ENCODE peak calls at places on chromosomes 3 and 15, in nine cellular contexts. One of them, this sample, is unnamed.

GRCh38 chr3:133383175-133383574 is 16.7 kb upstream of the BFSP2 start:
- DNase-seq in stimulated activated CD4-positive, alpha-beta T cell treated with anti-CD3 and anti-CD28 coated beads, Interleukin-2, amount 100 ng/mL, for 48 hours: no peak
- DNase-seq in natural killer cell: no peak
- DNase-seq in renal cortical epithelial cell: peak
- DNase-seq in NCI-H460: no peak
- DNase-seq in non-pigmented ciliary epithelial cell: no peak
- DNase-seq in stimulated activated CD8-positive, alpha-beta memory T cell treated with anti-CD3 and anti-CD28 coated beads, Interleukin-2, amount 100 ng/mL, for 48 hours: no peak
- DNase-seq in caudate nucleus: no peak
- DNase-seq in adrenal gland: no peak
- DNase-seq in this sample: no peak

GRCh38 chr3:101925564-101925963 is 76.2 kb downstream of the NFKBIZ start:
- DNase-seq in stimulated activated CD4-positive, alpha-beta T cell treated with anti-CD3 and anti-CD28 coated beads, Interleukin-2, amount 100 ng/mL, for 48 hours: no peak
- DNase-seq in natural killer cell: no peak
- DNase-seq in renal cortical epithelial cell: no peak
- DNase-seq in NCI-H460: peak
- DNase-seq in non-pigmented ciliary epithelial cell: no peak
- DNase-seq in stimulated activated CD8-positive, alpha-beta memory T cell treated with anti-CD3 and anti-CD28 coated beads, Interleukin-2, amount 100 ng/mL, for 48 hours: no peak
- DNase-seq in caudate nucleus: no peak
- DNase-seq in adrenal gland: no peak
- DNase-seq in this sample: no peak

GRCh38 chr15:66835558-66835878 is 133.5 kb downstream of the SMAD6 start:
- DNase-seq in stimulated activated CD4-positive, alpha-beta T cell treated with anti-CD3 and anti-CD28 coated beads, Interleukin-2, amount 100 ng/mL, for 48 hours: no peak
- DNase-seq in natural killer cell: no peak
- DNase-seq in renal cortical epithelial cell: no peak
- DNase-seq in NCI-H460: no peak
- DNase-seq in non-pigmented ciliary epithelial cell: no peak
- DNase-seq in stimulated activated CD8-positive, alpha-beta memory T cell treated with anti-CD3 and anti-CD28 coated beads, Interleukin-2, amount 100 ng/mL, for 48 hours: no peak
- DNase-seq in caudate nucleus: no peak
- DNase-seq in adrenal gland: no peak
- DNase-seq in this sample: no peak

GRCh38 chr3:12288466-12289129 is at the start of gene PPARG:
- DNase-seq in stimulated activated CD4-positive, alpha-beta T cell treated with anti-CD3 and anti-CD28 coated beads, Interleukin-2, amount 100 ng/mL, for 48 hours: no peak
- DNase-seq in natural killer cell: no peak
- DNase-seq in renal cortical epithelial cell: peak
- DNase-seq in NCI-H460: no peak
- DNase-seq in non-pigmented ciliary epithelial cell: no peak
- DNase-seq in stimulated activated CD8-positive, alpha-beta memory T cell treated with anti-CD3 and anti-CD28 coated beads, Interleukin-2, amount 100 ng/mL, for 48 hours: no peak
- DNase-seq in caudate nucleus: no peak
- DNase-seq in adrenal gland: peak
- DNase-seq in this sample: peak

GRCh38 chr3:55532806-55533205 is 45.7 kb upstream of the WNT5A start:
- DNase-seq in stimulated activated CD4-positive, alpha-beta T cell treated with anti-CD3 and anti-CD28 coated beads, Interleukin-2, amount 100 ng/mL, for 48 hours: no peak
- DNase-seq in natural killer cell: no peak
- DNase-seq in renal cortical epithelial cell: no peak
- DNase-seq in NCI-H460: no peak
- DNase-seq in non-pigmented ciliary epithelial cell: no peak
- DNase-seq in stimulated activated CD8-positive, alpha-beta memory T cell treated with anti-CD3 and anti-CD28 coated beads, Interleukin-2, amount 100 ng/mL, for 48 hours: no peak
- DNase-seq in caudate nucleus: no peak
- DNase-seq in adrenal gland: no peak
- DNase-seq in this sample: no peak

GRCh38 chr15:101013769-101014223 is 94.6 kb downstream of the LRRK1 start:
- DNase-seq in stimulated activated CD4-positive, alpha-beta T cell treated with anti-CD3 and anti-CD28 coated beads, Interleukin-2, amount 100 ng/mL, for 48 hours: no peak
- DNase-seq in natural killer cell: no peak
- DNase-seq in renal cortical epithelial cell: no peak
- DNase-seq in NCI-H460: no peak
- DNase-seq in non-pigmented ciliary epithelial cell: no peak
- DNase-seq in stimulated activated CD8-positive, alpha-beta memory T cell treated with anti-CD3 and anti-CD28 coated beads, Interleukin-2, amount 100 ng/mL, for 48 hours: no peak
- DNase-seq in caudate nucleus: no peak
- DNase-seq in adrenal gland: no peak
- DNase-seq in this sample: no peak

GRCh38 chr3:9934235-9934621 is 594 bp downstream of the CRELD1 start:
- DNase-seq in stimulated activated CD4-positive, alpha-beta T cell treated with anti-CD3 and anti-CD28 coated beads, Interleukin-2, amount 100 ng/mL, for 48 hours: no peak
- DNase-seq in natural killer cell: no peak
- DNase-seq in renal cortical epithelial cell: no peak
- DNase-seq in NCI-H460: no peak
- DNase-seq in non-pigmented ciliary epithelial cell: no peak
- DNase-seq in stimulated activated CD8-positive, alpha-beta memory T cell treated with anti-CD3 and anti-CD28 coated beads, Interleukin-2, amount 100 ng/mL, for 48 hours: no peak
- DNase-seq in caudate nucleus: no peak
- DNase-seq in adrenal gland: no peak
- DNase-seq in this sample: no peak

GRCh38 chr3:123818921-123819429 is 65.2 kb downstream of the MYLK start:
- DNase-seq in stimulated activated CD4-positive, alpha-beta T cell treated with anti-CD3 and anti-CD28 coated beads, Interleukin-2, amount 100 ng/mL, for 48 hours: no peak
- DNase-seq in natural killer cell: no peak
- DNase-seq in renal cortical epithelial cell: peak
- DNase-seq in NCI-H460: no peak
- DNase-seq in non-pigmented ciliary epithelial cell: no peak
- DNase-seq in stimulated activated CD8-positive, alpha-beta memory T cell treated with anti-CD3 and anti-CD28 coated beads, Interleukin-2, amount 100 ng/mL, for 48 hours: no peak
- DNase-seq in caudate nucleus: no peak
- DNase-seq in adrenal gland: no peak
- DNase-seq in this sample: no peak

GRCh38 chr15:66733976-66734375 is 31.9 kb downstream of the SMAD6 start:
- DNase-seq in stimulated activated CD4-positive, alpha-beta T cell treated with anti-CD3 and anti-CD28 coated beads, Interleukin-2, amount 100 ng/mL, for 48 hours: no peak
- DNase-seq in natural killer cell: no peak
- DNase-seq in renal cortical epithelial cell: no peak
- DNase-seq in NCI-H460: no peak
- DNase-seq in non-pigmented ciliary epithelial cell: no peak
- DNase-seq in stimulated activated CD8-positive, alpha-beta memory T cell treated with anti-CD3 and anti-CD28 coated beads, Interleukin-2, amount 100 ng/mL, for 48 hours: no peak
- DNase-seq in caudate nucleus: no peak
- DNase-seq in adrenal gland: no peak
- DNase-seq in this sample: no peak

GRCh38 chr3:171374260-171374659 is 85.9 kb downstream of the TNIK start:
- DNase-seq in stimulated activated CD4-positive, alpha-beta T cell treated with anti-CD3 and anti-CD28 coated beads, Interleukin-2, amount 100 ng/mL, for 48 hours: no peak
- DNase-seq in natural killer cell: no peak
- DNase-seq in renal cortical epithelial cell: no peak
- DNase-seq in NCI-H460: no peak
- DNase-seq in non-pigmented ciliary epithelial cell: no peak
- DNase-seq in stimulated activated CD8-positive, alpha-beta memory T cell treated with anti-CD3 and anti-CD28 coated beads, Interleukin-2, amount 100 ng/mL, for 48 hours: no peak
- DNase-seq in caudate nucleus: no peak
- DNase-seq in adrenal gland: no peak
- DNase-seq in this sample: no peak

GRCh38 chr15:35206060-35206675 is 121.1 kb upstream of the NANOGP8 start:
- DNase-seq in stimulated activated CD4-positive, alpha-beta T cell treated with anti-CD3 and anti-CD28 coated beads, Interleukin-2, amount 100 ng/mL, for 48 hours: no peak
- DNase-seq in natural killer cell: no peak
- DNase-seq in renal cortical epithelial cell: no peak
- DNase-seq in NCI-H460: peak
- DNase-seq in non-pigmented ciliary epithelial cell: no peak
- DNase-seq in stimulated activated CD8-positive, alpha-beta memory T cell treated with anti-CD3 and anti-CD28 coated beads, Interleukin-2, amount 100 ng/mL, for 48 hours: no peak
- DNase-seq in caudate nucleus: no peak
- DNase-seq in adrenal gland: no peak
- DNase-seq in this sample: no peak

GRCh38 chr15:55823699-55824098 is 80.7 kb upstream of the PRTG start:
- DNase-seq in stimulated activated CD4-positive, alpha-beta T cell treated with anti-CD3 and anti-CD28 coated beads, Interleukin-2, amount 100 ng/mL, for 48 hours: no peak
- DNase-seq in natural killer cell: no peak
- DNase-seq in renal cortical epithelial cell: no peak
- DNase-seq in NCI-H460: no peak
- DNase-seq in non-pigmented ciliary epithelial cell: no peak
- DNase-seq in stimulated activated CD8-positive, alpha-beta memory T cell treated with anti-CD3 and anti-CD28 coated beads, Interleukin-2, amount 100 ng/mL, for 48 hours: no peak
- DNase-seq in caudate nucleus: no peak
- DNase-seq in adrenal gland: no peak
- DNase-seq in this sample: peak

GRCh38 chr3:44596631-44597030 is 11.9 kb downstream of the ZNF660 start:
- DNase-seq in stimulated activated CD4-positive, alpha-beta T cell treated with anti-CD3 and anti-CD28 coated beads, Interleukin-2, amount 100 ng/mL, for 48 hours: no peak
- DNase-seq in natural killer cell: no peak
- DNase-seq in renal cortical epithelial cell: no peak
- DNase-seq in NCI-H460: no peak
- DNase-seq in non-pigmented ciliary epithelial cell: no peak
- DNase-seq in stimulated activated CD8-positive, alpha-beta memory T cell treated with anti-CD3 and anti-CD28 coated beads, Interleukin-2, amount 100 ng/mL, for 48 hours: no peak
- DNase-seq in caudate nucleus: no peak
- DNase-seq in adrenal gland: no peak
- DNase-seq in this sample: no peak

GRCh38 chr3:125069968-125070745 is 14.4 kb upstream of the HEG1 start:
- DNase-seq in stimulated activated CD4-positive, alpha-beta T cell treated with anti-CD3 and anti-CD28 coated beads, Interleukin-2, amount 100 ng/mL, for 48 hours: no peak
- DNase-seq in natural killer cell: no peak
- DNase-seq in renal cortical epithelial cell: no peak
- DNase-seq in NCI-H460: no peak
- DNase-seq in non-pigmented ciliary epithelial cell: no peak
- DNase-seq in stimulated activated CD8-positive, alpha-beta memory T cell treated with anti-CD3 and anti-CD28 coated beads, Interleukin-2, amount 100 ng/mL, for 48 hours: no peak
- DNase-seq in caudate nucleus: no peak
- DNase-seq in adrenal gland: no peak
- DNase-seq in this sample: no peak

GRCh38 chr3:148459931-148460513 is 237.7 kb upstream of the AGTR1 start:
- DNase-seq in stimulated activated CD4-positive, alpha-beta T cell treated with anti-CD3 and anti-CD28 coated beads, Interleukin-2, amount 100 ng/mL, for 48 hours: no peak
- DNase-seq in natural killer cell: no peak
- DNase-seq in renal cortical epithelial cell: no peak
- DNase-seq in NCI-H460: no peak
- DNase-seq in non-pigmented ciliary epithelial cell: no peak
- DNase-seq in stimulated activated CD8-positive, alpha-beta memory T cell treated with anti-CD3 and anti-CD28 coated beads, Interleukin-2, amount 100 ng/mL, for 48 hours: no peak
- DNase-seq in caudate nucleus: no peak
- DNase-seq in adrenal gland: no peak
- DNase-seq in this sample: no peak

GRCh38 chr3:29167180-29167579 is 113.7 kb upstream of the RBMS3 start:
- DNase-seq in stimulated activated CD4-positive, alpha-beta T cell treated with anti-CD3 and anti-CD28 coated beads, Interleukin-2, amount 100 ng/mL, for 48 hours: no peak
- DNase-seq in natural killer cell: no peak
- DNase-seq in renal cortical epithelial cell: no peak
- DNase-seq in NCI-H460: no peak
- DNase-seq in non-pigmented ciliary epithelial cell: no peak
- DNase-seq in stimulated activated CD8-positive, alpha-beta memory T cell treated with anti-CD3 and anti-CD28 coated beads, Interleukin-2, amount 100 ng/mL, for 48 hours: no peak
- DNase-seq in caudate nucleus: no peak
- DNase-seq in adrenal gland: no peak
- DNase-seq in this sample: no peak

GRCh38 chr3:74129611-74130010 is 484.8 kb downstream of the CNTN3 start:
- DNase-seq in stimulated activated CD4-positive, alpha-beta T cell treated with anti-CD3 and anti-CD28 coated beads, Interleukin-2, amount 100 ng/mL, for 48 hours: no peak
- DNase-seq in natural killer cell: no peak
- DNase-seq in renal cortical epithelial cell: no peak
- DNase-seq in NCI-H460: no peak
- DNase-seq in non-pigmented ciliary epithelial cell: no peak
- DNase-seq in stimulated activated CD8-positive, alpha-beta memory T cell treated with anti-CD3 and anti-CD28 coated beads, Interleukin-2, amount 100 ng/mL, for 48 hours: no peak
- DNase-seq in caudate nucleus: no peak
- DNase-seq in adrenal gland: no peak
- DNase-seq in this sample: no peak

GRCh38 chr3:111917300-111917699 is 58.2 kb downstream of the PHLDB2 start:
- DNase-seq in stimulated activated CD4-positive, alpha-beta T cell treated with anti-CD3 and anti-CD28 coated beads, Interleukin-2, amount 100 ng/mL, for 48 hours: no peak
- DNase-seq in natural killer cell: no peak
- DNase-seq in renal cortical epithelial cell: peak
- DNase-seq in NCI-H460: no peak
- DNase-seq in non-pigmented ciliary epithelial cell: no peak
- DNase-seq in stimulated activated CD8-positive, alpha-beta memory T cell treated with anti-CD3 and anti-CD28 coated beads, Interleukin-2, amount 100 ng/mL, for 48 hours: no peak
- DNase-seq in caudate nucleus: no peak
- DNase-seq in adrenal gland: no peak
- DNase-seq in this sample: no peak

GRCh38 chr15:99509686-99510461 is 55.9 kb upstream of the MEF2A start:
- DNase-seq in stimulated activated CD4-positive, alpha-beta T cell treated with anti-CD3 and anti-CD28 coated beads, Interleukin-2, amount 100 ng/mL, for 48 hours: no peak
- DNase-seq in natural killer cell: no peak
- DNase-seq in renal cortical epithelial cell: no peak
- DNase-seq in NCI-H460: no peak
- DNase-seq in non-pigmented ciliary epithelial cell: no peak
- DNase-seq in stimulated activated CD8-positive, alpha-beta memory T cell treated with anti-CD3 and anti-CD28 coated beads, Interleukin-2, amount 100 ng/mL, for 48 hours: no peak
- DNase-seq in caudate nucleus: no peak
- DNase-seq in adrenal gland: no peak
- DNase-seq in this sample: no peak

GRCh38 chr3:179961081-179962078 is 75.4 kb downstream of the PEX5L start:
- DNase-seq in stimulated activated CD4-positive, alpha-beta T cell treated with anti-CD3 and anti-CD28 coated beads, Interleukin-2, amount 100 ng/mL, for 48 hours: no peak
- DNase-seq in natural killer cell: no peak
- DNase-seq in renal cortical epithelial cell: peak
- DNase-seq in NCI-H460: no peak
- DNase-seq in non-pigmented ciliary epithelial cell: no peak
- DNase-seq in stimulated activated CD8-positive, alpha-beta memory T cell treated with anti-CD3 and anti-CD28 coated beads, Interleukin-2, amount 100 ng/mL, for 48 hours: no peak
- DNase-seq in caudate nucleus: no peak
- DNase-seq in adrenal gland: no peak
- DNase-seq in this sample: no peak

GRCh38 chr3:179321585-179322322 is 1.1 kb upstream of the ZNF639 start:
- DNase-seq in stimulated activated CD4-positive, alpha-beta T cell treated with anti-CD3 and anti-CD28 coated beads, Interleukin-2, amount 100 ng/mL, for 48 hours: no peak
- DNase-seq in natural killer cell: no peak
- DNase-seq in renal cortical epithelial cell: no peak
- DNase-seq in NCI-H460: no peak
- DNase-seq in non-pigmented ciliary epithelial cell: no peak
- DNase-seq in stimulated activated CD8-positive, alpha-beta memory T cell treated with anti-CD3 and anti-CD28 coated beads, Interleukin-2, amount 100 ng/mL, for 48 hours: no peak
- DNase-seq in caudate nucleus: no peak
- DNase-seq in adrenal gland: no peak
- DNase-seq in this sample: peak

GRCh38 chr3:177647876-177648275 is 450.6 kb upstream of the TBL1XR1 start:
- DNase-seq in stimulated activated CD4-positive, alpha-beta T cell treated with anti-CD3 and anti-CD28 coated beads, Interleukin-2, amount 100 ng/mL, for 48 hours: no peak
- DNase-seq in natural killer cell: no peak
- DNase-seq in renal cortical epithelial cell: no peak
- DNase-seq in NCI-H460: no peak
- DNase-seq in non-pigmented ciliary epithelial cell: no peak
- DNase-seq in stimulated activated CD8-positive, alpha-beta memory T cell treated with anti-CD3 and anti-CD28 coated beads, Interleukin-2, amount 100 ng/mL, for 48 hours: no peak
- DNase-seq in caudate nucleus: no peak
- DNase-seq in adrenal gland: no peak
- DNase-seq in this sample: no peak